ENCODE peak calls at places on chromosomes 2 and 18, in four cellular contexts. U is endodermal cell, Y is omental fat pad, V is astrocyte of the cerebellum. A is an unnamed sample.

GRCh38 chr2:216006164-216006663 is 7.1 kb downstream of the MREG start:
- DNase-seq in V (no peak), Y (no peak), U (peak; percentile 87), A (no peak)

GRCh38 chr18:33560686-33561370 is 17.2 kb upstream of the ASXL3 start:
- DNase-seq in U (peak; percentile 78), Y (no peak), V (no peak), A (no peak)

GRCh38 chr2:147937744-147938349 is 82.7 kb downstream of the ORC4 start:
- DNase-seq in V (peak; percentile 3), U (no peak), Y (no peak), A (no peak)

GRCh38 chr2:172247203-172247602 is 144.5 kb upstream of the DLX2 start:
- DNase-seq in Y (no peak), V (no peak), U (peak; percentile 47), A (no peak)

GRCh38 chr2:216539791-216540241 is 41.2 kb downstream of the RPL37A start:
- DNase-seq in Y (no peak), U (no peak), V (no peak), A (peak; percentile 88)

GRCh38 chr2:120177011-120177621 is 46.1 kb downstream of the TMEM185B start:
- DNase-seq in U (no peak), Y (no peak), V (no peak), A (no peak)

GRCh38 chr2:205188516-205189138 is 493.7 kb upstream of the NRP2 start:
- DNase-seq in Y (no peak), U (peak; percentile 82), V (peak; percentile 60), A (no peak)

GRCh38 chr2:232328038-232328435 is 50.5 kb upstream of the ALPP start:
- DNase-seq in U (peak; percentile 54), V (no peak), Y (no peak), A (no peak)

GRCh38 chr2:234970467-234970866 is 18.6 kb downstream of the SH3BP4 start:
- DNase-seq in U (no peak), V (no peak), Y (no peak), A (no peak)

GRCh38 chr2:241853651-241854341 is 4.9 kb downstream of the PDCD1 start:
- DNase-seq in Y (no peak), V (no peak), U (no peak), A (no peak)

GRCh38 chr18:54958711-54959625 is at the start of gene CCDC68:
- DNase-seq in Y (no peak), V (no peak), U (peak; percentile 80), A (no peak)

GRCh38 chr2:96890726-96891385 is 21.0 kb upstream of the SEMA4C start:
- DNase-seq in V (no peak), U (no peak), Y (no peak), A (no peak)
- TF ChIP-seq CTCF in V (no peak), U (no peak), Y (no peak), A (no peak)

GRCh38 chr2:134790487-134790886 is 47.9 kb upstream of the ACMSD start:
- DNase-seq in U (no peak), Y (no peak), V (no peak), A (peak; percentile 25)
- TF ChIP-seq CTCF in U (peak; percentile 59), Y (no peak), V (no peak), A (no peak)

DNA sequence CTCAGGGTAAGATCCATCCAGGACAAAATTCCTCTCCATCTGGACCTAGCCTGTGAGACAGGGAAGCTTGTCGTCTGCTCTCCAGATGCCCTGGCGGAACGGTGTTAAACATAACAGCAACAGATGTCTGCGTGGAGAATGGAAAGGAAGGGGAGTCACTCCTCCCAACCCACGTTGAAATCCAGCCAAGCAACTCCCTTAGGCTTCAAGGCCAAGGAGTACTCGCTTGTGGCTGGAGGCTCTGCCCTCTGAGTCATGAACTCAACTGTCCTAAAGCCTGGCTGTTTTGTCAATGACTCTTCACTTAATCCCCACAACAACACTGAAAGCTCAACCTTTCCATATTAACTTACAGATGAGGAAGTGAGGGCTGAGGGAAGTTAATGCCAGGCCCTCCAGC is 42.2 kb downstream of the TPO start:
- DNase-seq in U (no peak), Y (no peak), V (no peak), A (no peak)
- TF ChIP-seq CTCF in U (no peak), Y (no peak), V (no peak), A (no peak)

GRCh38 chr2:104976603-104977120 is 61.2 kb upstream of the MRPS9 start:
- DNase-seq in Y (no peak), V (no peak), U (peak; percentile 83), A (no peak)
- TF ChIP-seq CTCF in Y (no peak), V (no peak), U (peak; percentile 63), A (no peak)

GRCh38 chr2:153834662-153835061 is 37.1 kb upstream of the GALNT13 start:
- DNase-seq in U (no peak), V (no peak), Y (no peak), A (no peak)
- TF ChIP-seq CTCF in U (no peak), V (no peak), Y (no peak), A (no peak)

DNA sequence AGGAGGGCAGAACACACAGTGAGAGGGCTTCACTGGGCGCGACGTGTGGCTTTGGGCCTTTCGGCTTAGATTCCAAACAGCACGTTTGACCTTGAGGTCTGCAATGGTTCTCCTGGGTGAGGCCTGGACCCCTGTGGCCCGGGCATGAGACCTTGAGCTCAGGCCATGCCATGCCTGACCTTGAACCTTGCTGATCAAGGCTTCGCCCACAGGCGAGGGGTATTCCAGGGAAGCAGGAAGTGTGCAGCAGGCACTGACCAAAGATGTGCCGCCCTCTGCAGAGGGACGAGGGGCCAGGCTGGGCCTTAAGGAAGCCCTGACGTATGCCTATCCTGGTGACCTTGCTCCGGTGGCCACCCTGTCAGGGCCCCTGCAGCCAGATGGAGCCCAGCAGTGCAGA is 178.3 kb upstream of the HDAC4 start:
- DNase-seq in V (no peak), Y (no peak), U (no peak), A (no peak)
- TF ChIP-seq CTCF in V (no peak), Y (no peak), U (no peak), A (no peak)

DNA sequence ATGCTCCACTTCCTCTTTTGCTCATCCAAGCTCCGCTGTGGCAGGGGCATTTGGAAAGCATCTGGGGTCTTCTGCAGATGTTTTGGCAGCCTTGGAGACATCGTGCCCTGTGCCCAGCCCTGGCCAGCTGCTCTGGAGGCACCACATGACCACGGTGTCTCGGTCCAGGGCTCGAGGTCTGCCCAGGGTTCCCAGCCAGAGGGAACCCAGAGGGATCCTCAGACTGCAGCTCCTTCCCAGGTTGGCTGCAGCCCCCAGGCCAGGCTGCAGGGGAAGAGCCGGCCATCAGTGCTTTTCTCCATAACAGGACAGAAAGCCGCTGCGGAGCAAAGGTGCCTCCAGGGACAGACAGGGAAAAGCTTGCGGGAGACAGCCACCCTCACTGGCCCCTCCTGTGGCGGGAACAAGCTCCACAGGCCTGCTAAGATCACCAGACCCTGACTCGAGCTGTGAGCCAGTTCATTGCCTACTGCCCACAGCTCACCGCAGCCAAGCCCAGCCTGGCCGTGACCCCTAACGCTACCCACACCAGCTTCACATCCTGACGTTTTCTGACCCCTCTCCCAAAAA is 74.7 kb downstream of the SMAD7 start:
- DNase-seq in Y (no peak), V (no peak), U (peak; percentile 87), A (no peak)
- TF ChIP-seq CTCF in Y (no peak), V (peak; percentile 9), U (peak; percentile 61), A (no peak)

GRCh38 chr2:117774716-117775115 is 39.8 kb upstream of the DDX18 start:
- DNase-seq in V (no peak), Y (no peak), U (no peak), A (no peak)

GRCh38 chr2:117770696-117771095 is 43.8 kb upstream of the DDX18 start:
- DNase-seq in V (no peak), U (no peak), Y (no peak), A (no peak)

GRCh38 chr2:117775820-117776219 is 38.7 kb upstream of the DDX18 start:
- DNase-seq in V (no peak), U (no peak), Y (no peak), A (no peak)

GRCh38 chr2:117776888-117777287 is 37.6 kb upstream of the DDX18 start:
- DNase-seq in V (no peak), U (no peak), Y (no peak), A (no peak)

GRCh38 chr2:117771969-117772630 is 42.4 kb upstream of the DDX18 start:
- DNase-seq in U (no peak), V (peak; percentile 16), Y (no peak), A (no peak)
- TF ChIP-seq CTCF in U (peak; percentile 78), V (no peak), Y (no peak), A (peak; percentile 58)

DNA sequence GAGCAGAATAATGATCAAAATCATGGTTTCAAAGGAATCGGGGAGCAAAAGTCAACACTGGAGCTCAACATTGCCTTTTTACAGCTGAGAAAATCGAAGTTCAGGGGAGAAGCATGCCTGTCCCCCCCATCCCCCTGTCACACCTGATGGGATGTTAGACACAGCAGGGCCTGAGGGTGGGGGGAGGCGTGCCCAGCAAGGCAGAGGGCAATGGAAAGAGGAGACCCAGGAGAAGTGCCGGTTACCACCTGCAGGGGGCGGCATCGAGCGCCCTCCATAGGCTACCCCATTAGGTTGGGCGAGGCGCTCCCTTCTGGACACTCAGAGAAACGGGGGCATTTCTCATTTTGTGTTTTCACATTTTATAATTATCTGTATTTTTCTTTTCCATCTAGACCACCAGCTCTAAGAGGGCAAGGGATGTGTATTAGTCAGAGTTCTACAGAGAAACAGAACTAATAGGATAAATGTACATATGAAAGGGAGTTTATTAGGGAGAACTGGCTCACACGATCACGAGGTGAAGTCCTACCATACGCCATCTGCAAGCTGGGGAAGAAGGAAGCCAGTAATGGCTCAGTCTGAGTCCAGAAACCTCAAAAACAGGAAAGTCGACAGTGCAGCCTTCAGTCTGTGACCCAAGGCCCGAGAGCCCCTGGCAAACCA is 271.3 kb downstream of the LRATD1 start:
- DNase-seq in V (no peak), Y (no peak), U (peak; percentile 94), A (no peak)
- TF ChIP-seq CTCF in V (peak; percentile 40), Y (no peak), U (peak; percentile 100), A (peak; percentile 43)

GRCh38 chr2:157182204-157182709 is 75.2 kb upstream of the GALNT5 start:
- DNase-seq in Y (no peak), V (no peak), U (no peak), A (no peak)

GRCh38 chr2:157182834-157183396 is 74.6 kb upstream of the GALNT5 start:
- DNase-seq in V (peak; percentile 73), U (no peak), Y (no peak), A (no peak)

GRCh38 chr2:157184161-157184910 is 73.2 kb upstream of the GALNT5 start:
- DNase-seq in U (no peak), Y (no peak), V (no peak), A (no peak)

GRCh38 chr2:157190151-157190550 is 67.4 kb upstream of the GALNT5 start:
- DNase-seq in Y (no peak), V (peak; percentile 49), U (no peak), A (no peak)

GRCh38 chr2:157185828-157186227 is 71.7 kb upstream of the GALNT5 start:
- DNase-seq in U (no peak), V (no peak), Y (no peak), A (no peak)
- TF ChIP-seq CTCF in U (no peak), V (no peak), Y (no peak), A (no peak)

A was measured in osteocyte.